ENCODE peak calls at places on chromosomes 11 and 22, in five cellular contexts. O, Q, W, C and B are unnamed samples.

GRCh38 chr11:133950874-133951483 is 5.8 kb downstream of the IGSF9B start:
- DNase-seq in C (no peak), Q (peak), O (no peak), W (peak), B (peak)

GRCh38 chr11:102794382-102794781 is 3.6 kb downstream of the MMP1 start:
- DNase-seq in O (no peak), Q (peak), C (no peak), W (peak), B (peak)

GRCh38 chr22:39528681-39529486 is 3.7 kb downstream of the RPS19BP1 start:
- DNase-seq in O (peak), W (peak), C (peak), Q (peak), B (peak)

GRCh38 chr11:19091366-19091765 is 25.6 kb upstream of the ZDHHC13 start:
- DNase-seq in Q (no peak), W (no peak), O (no peak), C (no peak), B (no peak)

GRCh38 chr22:32076726-32077550 is 33.9 kb downstream of the SLC5A1 start:
- DNase-seq in Q (no peak), C (no peak), O (no peak), W (no peak), B (no peak)

GRCh38 chr11:75801362-75802021 is 13.5 kb upstream of the UVRAG start:
- DNase-seq in C (no peak), W (no peak), O (no peak), Q (no peak), B (no peak)

GRCh38 chr22:19503869-19504268 is 20.3 kb downstream of the CLDN5 start:
- DNase-seq in W (peak), C (no peak), Q (peak), O (no peak), B (no peak)

GRCh38 chr11:131278472-131278871 is 91.9 kb upstream of the NTM start:
- DNase-seq in W (no peak), C (no peak), Q (no peak), O (no peak), B (no peak)

GRCh38 chr22:30204742-30205111 is 41.8 kb downstream of the LIF start:
- DNase-seq in Q (no peak), C (no peak), W (no peak), O (peak), B (no peak)

GRCh38 chr11:1938343-1939005 is 8.7 kb upstream of the MRPL23 start:
- DNase-seq in Q (no peak), W (no peak), O (no peak), C (no peak), B (peak)

GRCh38 chr22:29043906-29044575 is 17.6 kb downstream of the C22orf31 start:
- DNase-seq in C (no peak), Q (no peak), W (no peak), O (no peak), B (no peak)

GRCh38 chr11:13415201-13415600 is 47.8 kb downstream of the BTBD10 start:
- DNase-seq in Q (no peak), C (no peak), W (no peak), O (no peak), B (no peak)

GRCh38 chr22:49263101-49263500 is 564.6 kb downstream of the BRD1 start:
- DNase-seq in W (no peak), O (no peak), C (no peak), Q (no peak), B (no peak)

GRCh38 chr11:2991477-2992233 is 474 bp downstream of the NAP1L4 start:
- DNase-seq in O (no peak), Q (no peak), W (no peak), C (no peak), B (no peak)

GRCh38 chr11:111836766-111837165 is 34.6 kb downstream of the ALG9 start:
- DNase-seq in Q (no peak), O (no peak), C (no peak), W (no peak), B (no peak)

GRCh38 chr11:114447892-114448291 is 8.6 kb downstream of the REXO2 start:
- DNase-seq in C (no peak), O (no peak), W (no peak), Q (no peak), B (no peak)

GRCh38 chr11:120599816-120600420 is 88.4 kb downstream of the GRIK4 start:
- DNase-seq in Q (no peak), O (peak), C (no peak), W (no peak), B (no peak)

GRCh38 chr22:45969414-45969799 is 7.6 kb downstream of the WNT7B start:
- DNase-seq in W (peak), Q (peak), O (no peak), C (no peak), B (peak)

GRCh38 chr11:128550967-128551522 is 36.3 kb downstream of the ETS1 start:
- DNase-seq in C (no peak), Q (no peak), W (no peak), O (no peak), B (no peak)

GRCh38 chr11:67656278-67656922 is 5.9 kb upstream of the ACY3 start:
- DNase-seq in W (no peak), O (no peak), C (no peak), Q (no peak), B (no peak)

GRCh38 chr22:32644252-32645100 is 157.0 kb upstream of the TIMP3 start:
- DNase-seq in O (peak), Q (no peak), W (no peak), C (no peak), B (no peak)

GRCh38 chr11:121566279-121567168 is 113.8 kb upstream of the SORL1-AS1 start:
- DNase-seq in O (no peak), W (no peak), Q (no peak), C (no peak), B (no peak)

GRCh38 chr11:32154275-32154674 is 63.4 kb downstream of the RCN1 start:
- DNase-seq in Q (no peak), O (no peak), W (no peak), C (no peak), B (peak)

GRCh38 chr11:66728760-66729385 is at the start of gene SPTBN2:
- DNase-seq in O (no peak), W (peak), C (no peak), Q (peak), B (peak)

GRCh38 chr11:65305501-65306268 is 9.0 kb upstream of the CDC42EP2 start:
- DNase-seq in C (no peak), W (no peak), O (no peak), Q (no peak), B (no peak)

GRCh38 chr11:134440851-134441645 is 29.0 kb upstream of the B3GAT1 start:
- DNase-seq in C (no peak), O (no peak), Q (no peak), W (no peak), B (no peak)

GRCh38 chr11:45163956-45164575 is 17.6 kb downstream of the PRDM11 start:
- DNase-seq in Q (no peak), W (no peak), O (no peak), C (no peak), B (no peak)

GRCh38 chr11:130435671-130436070 is 7.3 kb upstream of the ADAMTS8 start:
- DNase-seq in Q (no peak), C (no peak), O (no peak), W (no peak), B (no peak)

GRCh38 chr22:35072939-35073338 is 7.0 kb downstream of the ISX start:
- DNase-seq in Q (no peak), O (no peak), C (no peak), W (no peak), B (no peak)

GRCh38 chr11:64644348-64645242 is 53.6 kb downstream of the SLC22A12 start:
- DNase-seq in W (peak), O (no peak), Q (peak), C (no peak), B (peak)

GRCh38 chr11:64498151-64498550 is 92.9 kb upstream of the SLC22A12 start:
- DNase-seq in Q (no peak), W (no peak), C (no peak), O (no peak), B (no peak)

GRCh38 chr11:102014756-102015155 is 32.5 kb upstream of the CFAP300 start:
- DNase-seq in C (no peak), W (no peak), Q (no peak), O (no peak), B (no peak)

GRCh38 chr22:46131151-46131587 is 19.2 kb upstream of the PPARA start:
- DNase-seq in O (peak), C (no peak), Q (peak), W (peak), B (no peak)

GRCh38 chr11:76791861-76792260 is 8.7 kb downstream of the TSKU start:
- DNase-seq in C (no peak), Q (no peak), O (no peak), W (peak), B (no peak)

GRCh38 chr11:106585061-106585460 is 433.2 kb downstream of the GUCY1A2 start:
- DNase-seq in W (peak), O (no peak), Q (peak), C (no peak), B (peak)

GRCh38 chr22:36009085-36009484 is 19.5 kb downstream of the RBFOX2 start:
- DNase-seq in O (no peak), W (no peak), Q (no peak), C (no peak), B (no peak)

GRCh38 chr11:113255741-113256140 is 58.6 kb upstream of the TTC12 start:
- DNase-seq in C (no peak), Q (no peak), O (no peak), W (no peak), B (no peak)
- H3K27ac ChIP-seq in C (no peak), Q (no peak), O (no peak), W (no peak), B (no peak)

GRCh38 chr11:35539256-35539655 is 13.8 kb upstream of the PAMR1 start:
- DNase-seq in Q (no peak), C (no peak), W (no peak), O (no peak), B (no peak)

GRCh38 chr11:35540526-35540925 is 15.1 kb upstream of the PAMR1 start:
- DNase-seq in W (no peak), Q (no peak), C (no peak), O (no peak), B (no peak)

GRCh38 chr11:35541621-35542375 is 16.4 kb upstream of the PAMR1 start:
- DNase-seq in C (no peak), O (no peak), W (no peak), Q (no peak), B (no peak)

GRCh38 chr11:35545604-35546003 is 20.2 kb upstream of the PAMR1 start:
- DNase-seq in W (no peak), Q (no peak), O (no peak), C (no peak), B (no peak)

DNA sequence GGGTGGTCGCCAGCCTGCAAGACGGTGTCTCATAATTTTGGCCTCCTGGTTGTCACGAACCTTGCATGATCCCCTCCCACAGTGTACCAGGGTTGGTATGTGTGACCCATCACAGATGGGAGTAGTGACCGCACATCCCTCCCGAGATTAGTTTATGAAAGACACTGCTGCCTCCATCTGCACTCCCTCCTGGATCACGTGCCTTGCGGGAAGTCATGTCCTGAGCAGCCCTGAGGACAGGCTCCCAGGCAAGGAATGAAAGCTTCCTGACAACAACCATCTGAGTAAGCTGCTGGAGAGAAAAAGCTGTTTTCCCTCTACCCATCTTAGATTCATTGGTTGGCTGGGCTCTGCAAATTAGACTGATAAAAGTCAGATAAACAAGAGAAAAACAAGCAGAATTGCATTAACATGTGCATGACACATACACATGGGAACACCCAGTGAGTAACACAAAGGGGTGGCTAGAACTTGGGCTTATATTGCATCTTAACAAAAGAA is 14.4 kb upstream of the PAMR1 start:
- DNase-seq in O (no peak), W (no peak), C (no peak), Q (no peak), B (peak)
- H3K27ac ChIP-seq in O (no peak), W (no peak), C (no peak), Q (no peak), B (no peak)

GRCh38 chr11:86990079-86990478 is 34.9 kb upstream of the FZD4 start:
- DNase-seq in C (no peak), Q (no peak), O (no peak), W (no peak), B (no peak)
- H3K27ac ChIP-seq in C (no peak), Q (no peak), O (no peak), W (no peak), B (no peak)

GRCh38 chr22:37675930-37676571 is 615 bp downstream of the LGALS1 start:
- DNase-seq in W (no peak), C (no peak), O (peak), Q (no peak), B (no peak)
- H3K27ac ChIP-seq in W (no peak), C (peak), O (peak), Q (no peak), B (no peak)